ENCODE peak calls at places on chromosomes 7 and 10, in four cellular contexts. Z is left lung; F is skeletal muscle cell; G is CD8-positive, alpha-beta T cell. W is an unnamed sample.

GRCh38 chr10:79608505-79609375 is 2.0 kb upstream of the SFTPA1 start:
- DNase-seq in Z (peak; percentile 77), F (no peak), G (no peak), W (peak; percentile 73)

GRCh38 chr10:77004917-77005564 is 632.6 kb downstream of the KCNMA1 start:
- DNase-seq in Z (no peak), F (peak; percentile 14), G (no peak), W (no peak)

GRCh38 chr10:124119933-124120332 is 26.5 kb upstream of the CHST15 start:
- DNase-seq in Z (no peak), F (no peak), G (no peak), W (no peak)

GRCh38 chr7:73307436-73307835 is 1.2 kb downstream of the NSUN5 start:
- DNase-seq in Z (no peak), F (no peak), G (no peak), W (no peak)

GRCh38 chr7:108328174-108328651 is 128.0 kb downstream of the NRCAM start:
- DNase-seq in Z (no peak), F (no peak), G (no peak), W (no peak)

GRCh38 chr10:96673318-96674099 is 46.8 kb downstream of the PIK3AP1 start:
- DNase-seq in Z (no peak), F (no peak), G (no peak), W (no peak)

GRCh38 chr7:148883233-148884048 is 650 bp downstream of the EZH2 start:
- DNase-seq in Z (peak; percentile 88), F (no peak), G (peak; percentile 38), W (peak; percentile 87)

GRCh38 chr10:44809652-44810051 is 101.5 kb upstream of the TMEM72 start:
- DNase-seq in Z (no peak), F (no peak), G (no peak), W (no peak)

GRCh38 chr10:14562615-14563214 is 212.0 kb downstream of the FAM107B start:
- DNase-seq in Z (no peak), F (no peak), G (no peak), W (no peak)

GRCh38 chr10:43094091-43094484 is 17.2 kb downstream of the RET start:
- DNase-seq in Z (no peak), F (no peak), G (no peak), W (no peak)

GRCh38 chr10:59175538-59176240 is 754 bp upstream of the PHYHIPL start:
- DNase-seq in Z (peak; percentile 24), F (no peak), G (no peak), W (no peak)

GRCh38 chr10:133528296-133528844 is 1.2 kb downstream of the CYP2E1 start:
- DNase-seq in Z (no peak), F (no peak), G (no peak), W (no peak)

DNA sequence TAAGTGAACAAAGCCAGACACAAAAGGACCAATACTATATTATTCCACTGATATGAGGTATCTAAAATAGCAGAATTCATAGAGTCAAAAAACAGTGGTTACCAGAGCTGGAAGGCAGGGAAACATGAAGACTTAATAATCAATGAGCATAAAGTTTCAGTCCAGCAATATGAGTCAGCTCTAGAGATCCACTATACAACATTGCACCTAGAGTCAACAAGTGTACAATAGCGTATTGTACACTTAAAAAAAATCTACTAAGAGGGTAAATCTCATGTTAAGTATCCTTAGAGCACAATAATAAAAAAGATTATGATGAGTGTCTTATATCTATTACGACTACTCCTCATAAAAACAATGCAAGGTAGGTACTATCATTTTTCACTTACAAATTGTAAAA is 36.1 kb downstream of the C10orf90 start:
- DNase-seq in Z (no peak), F (no peak), G (no peak), W (no peak)
- H3K4me3 ChIP-seq in Z (no peak overlapping the region), F (no peak overlapping the region), G (no peak overlapping the region), W (no peak overlapping the region)

GRCh38 chr7:154427527-154427926 is 375.3 kb downstream of the DPP6 start:
- DNase-seq in Z (no peak), F (no peak), G (no peak), W (no peak)

GRCh38 chr7:154426778-154427177 is 374.6 kb downstream of the DPP6 start:
- DNase-seq in Z (no peak), F (no peak), G (no peak), W (no peak)

GRCh38 chr7:154430640-154431039 is 378.4 kb downstream of the DPP6 start:
- DNase-seq in Z (no peak), F (no peak), G (no peak), W (no peak)

GRCh38 chr7:154431045-154431444 is 378.8 kb downstream of the DPP6 start:
- DNase-seq in Z (no peak), F (no peak), G (no peak), W (no peak)

DNA sequence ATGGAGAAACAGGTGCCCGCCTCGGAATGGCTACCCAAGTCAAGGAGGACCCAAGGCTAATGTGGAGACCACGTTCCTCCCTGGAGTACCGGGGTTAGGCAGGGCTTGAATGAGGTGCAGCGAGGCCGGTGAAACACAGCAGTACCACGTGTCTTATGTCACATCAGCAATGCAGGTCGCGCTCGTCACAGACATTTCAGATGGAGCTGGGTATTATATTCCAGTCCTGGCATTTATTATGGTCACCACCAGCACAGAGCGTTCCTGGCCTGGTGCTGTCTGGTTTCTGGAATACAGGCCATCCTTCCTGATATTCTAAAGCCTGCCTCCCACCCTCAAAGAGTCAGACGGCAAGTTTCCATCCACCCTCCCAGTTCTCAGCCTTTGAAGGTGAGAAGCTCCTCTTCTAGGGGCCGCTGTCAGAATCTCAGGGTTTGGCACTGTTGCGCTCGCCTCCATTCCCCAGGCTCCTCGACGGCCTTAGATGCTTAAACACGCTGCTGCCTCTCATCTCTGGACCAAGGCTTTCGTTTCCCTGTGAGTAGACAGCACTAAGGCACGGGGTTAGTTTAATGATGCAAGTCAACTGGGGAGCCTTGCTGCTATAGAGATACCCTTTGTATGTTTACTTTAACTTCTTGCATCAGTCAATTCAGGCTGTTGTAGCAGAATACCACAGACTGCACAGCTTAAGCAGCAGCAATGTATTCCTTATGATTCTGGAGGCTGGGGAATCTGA is 377.6 kb downstream of the DPP6 start:
- DNase-seq in Z (no peak), F (no peak), G (no peak), W (no peak)
- H3K4me3 ChIP-seq in Z (no peak overlapping the region), F (no peak overlapping the region), G (no peak overlapping the region), W (no peak overlapping the region)

GRCh38 chr10:100567826-100568225 is 32.1 kb downstream of the HIF1AN start:
- DNase-seq in Z (no peak), F (no peak), G (no peak), W (no peak)

GRCh38 chr10:100571069-100571817 is 35.5 kb downstream of the HIF1AN start:
- DNase-seq in Z (no peak), F (no peak), G (no peak), W (no peak)

GRCh38 chr10:100570518-100570865 is 34.7 kb downstream of the HIF1AN start:
- DNase-seq in Z (no peak), F (no peak), G (no peak), W (no peak)

GRCh38 chr10:100568937-100569336 is 33.2 kb downstream of the HIF1AN start:
- DNase-seq in Z (no peak), F (no peak), G (no peak), W (no peak)

GRCh38 chr10:100569687-100570517 is 34.2 kb downstream of the HIF1AN start:
- DNase-seq in Z (no peak), F (no peak), G (no peak), W (no peak)
- H3K4me3 ChIP-seq in Z (no peak overlapping the region), F (peak overlapping the region; percentile 5), G (no peak overlapping the region), W (peak overlapping the region; percentile 49)

GRCh38 chr7:1461640-1462375 is 2.5 kb upstream of the MICALL2 start:
- DNase-seq in Z (no peak), F (no peak), G (no peak), W (no peak)

GRCh38 chr7:1460757-1461639 is 1.7 kb upstream of the MICALL2 start:
- DNase-seq in Z (no peak), F (no peak), G (no peak), W (peak; percentile 74)

GRCh38 chr7:1459512-1459892 is 232 bp upstream of the MICALL2 start:
- DNase-seq in Z (peak; percentile 100), F (peak; percentile 94), G (peak; percentile 96), W (peak; percentile 100)

GRCh38 chr7:1458676-1459511 is at the start of gene MICALL2:
- DNase-seq in Z (peak; percentile 92), F (peak; percentile 58), G (peak; percentile 14), W (peak; percentile 80)

GRCh38 chr7:1459930-1460756 is 873 bp upstream of the MICALL2 start:
- DNase-seq in Z (no peak), F (no peak), G (no peak), W (no peak)
- H3K4me3 ChIP-seq in Z (peak overlapping the region; percentile 29), F (peak overlapping the region; percentile 52), G (peak overlapping the region; percentile 50), W (peak overlapping the region; percentile 28)

DNA sequence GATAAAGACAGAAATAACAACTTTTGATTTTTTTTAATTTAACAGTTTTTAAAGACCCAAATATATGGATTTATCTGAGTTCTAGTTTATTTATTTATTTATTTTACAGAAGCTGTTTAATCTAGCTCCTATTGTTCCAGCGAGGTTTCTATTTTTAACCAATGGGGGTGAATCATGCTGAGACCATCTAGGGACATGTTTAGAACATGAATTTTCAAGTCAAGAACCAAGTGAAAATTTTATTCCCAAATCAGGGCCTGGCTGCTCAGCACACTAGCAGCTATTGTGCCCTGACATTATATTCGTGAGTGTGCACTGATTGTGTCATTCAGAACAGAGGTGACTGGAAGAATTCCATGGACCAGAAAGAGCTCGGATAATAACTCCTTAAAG is 24.6 kb upstream of the MPP7 start:
- DNase-seq in Z (no peak), F (no peak), G (no peak), W (no peak)
- H3K4me3 ChIP-seq in Z (no peak overlapping the region), F (no peak overlapping the region), G (no peak overlapping the region), W (no peak overlapping the region)

DNA sequence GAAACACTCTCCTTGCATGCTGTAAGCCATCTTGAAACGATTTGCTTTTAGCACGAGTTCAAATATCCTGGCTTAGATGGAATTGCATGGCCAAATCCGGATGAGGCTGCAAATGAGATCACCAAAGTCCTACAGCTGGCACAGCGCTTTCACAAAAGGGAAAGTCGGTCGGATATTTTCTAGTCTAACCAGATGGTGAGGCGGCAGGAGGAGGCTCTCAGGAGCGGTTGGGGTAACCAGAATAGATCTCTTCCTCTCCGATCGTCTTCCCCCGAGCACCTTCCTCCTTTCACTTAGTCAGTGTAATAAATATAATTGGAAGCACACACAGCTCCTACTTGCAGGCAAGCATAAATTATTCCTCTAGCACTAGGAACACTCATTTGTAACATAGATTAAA is 857.6 kb downstream of the TYW1 start:
- DNase-seq in Z (no peak), F (no peak), G (no peak), W (no peak)
- H3K4me3 ChIP-seq in Z (no peak overlapping the region), F (peak overlapping the region; percentile 23), G (no peak overlapping the region), W (no peak overlapping the region)

GRCh38 chr10:93070378-93071176 is 3.1 kb upstream of the CYP26A1 start:
- DNase-seq in Z (no peak), F (no peak), G (no peak), W (no peak)

GRCh38 chr10:93071177-93071472 is 2.6 kb upstream of the CYP26A1 start:
- DNase-seq in Z (no peak), F (no peak), G (no peak), W (no peak)

GRCh38 chr10:93072713-93073538 is 767 bp upstream of the CYP26A1 start:
- DNase-seq in Z (peak; percentile 77), F (no peak), G (no peak), W (no peak)

GRCh38 chr10:93072225-93072712 is 1.4 kb upstream of the CYP26A1 start:
- DNase-seq in Z (peak; percentile 67), F (no peak), G (no peak), W (no peak)

GRCh38 chr10:93071674-93072224 is 1.9 kb upstream of the CYP26A1 start:
- DNase-seq in Z (peak; percentile 80), F (no peak), G (no peak), W (no peak)
- H3K4me3 ChIP-seq in Z (peak overlapping the region; percentile 9), F (peak overlapping the region; percentile 7), G (no peak overlapping the region), W (peak overlapping the region; percentile 52)

W was measured in pancreas.